ENCODE peak calls at places on chromosomes 4 and X, in seven cellular contexts. One of them, this sample, is unnamed.

GRCh38 chr4:3145251-3145908 is 70.9 kb downstream of the HTT start:
- DNase-seq in tibial nerve: no peak
- DNase-seq in cardiac muscle cell: peak; percentile 31
- DNase-seq in brain microvascular endothelial cell: no peak
- DNase-seq in thoracic aorta: no peak
- DNase-seq in left ventricle myocardium inferior: no peak
- DNase-seq in K562: no peak
- DNase-seq in this sample: no peak

GRCh38 chr4:153212755-153213154 is 8.5 kb downstream of the TRIM2 start:
- DNase-seq in tibial nerve: no peak
- DNase-seq in cardiac muscle cell: no peak
- DNase-seq in brain microvascular endothelial cell: no peak
- DNase-seq in thoracic aorta: no peak
- DNase-seq in left ventricle myocardium inferior: no peak
- DNase-seq in K562: no peak
- DNase-seq in this sample: no peak

GRCh38 chrX:69988955-69989394 is 60.8 kb downstream of the AWAT2 start:
- DNase-seq in tibial nerve: no peak
- DNase-seq in cardiac muscle cell: peak; percentile 80
- DNase-seq in brain microvascular endothelial cell: no peak
- DNase-seq in thoracic aorta: no peak
- DNase-seq in left ventricle myocardium inferior: peak; percentile 26
- DNase-seq in K562: no peak
- DNase-seq in this sample: peak; percentile 1

GRCh38 chrX:54482839-54483593 is 13.0 kb downstream of the FGD1 start:
- DNase-seq in tibial nerve: no peak
- DNase-seq in cardiac muscle cell: no peak
- DNase-seq in brain microvascular endothelial cell: no peak
- DNase-seq in thoracic aorta: no peak
- DNase-seq in left ventricle myocardium inferior: no peak
- DNase-seq in K562: no peak
- DNase-seq in this sample: no peak

GRCh38 chrX:2464677-2465166 is 36.1 kb downstream of the DHRSX start:
- DNase-seq in tibial nerve: no peak
- DNase-seq in cardiac muscle cell: no peak
- DNase-seq in brain microvascular endothelial cell: peak; percentile 35
- DNase-seq in thoracic aorta: no peak
- DNase-seq in left ventricle myocardium inferior: no peak
- DNase-seq in K562: peak; percentile 97
- DNase-seq in this sample: no peak

GRCh38 chrX:153725039-153725831 is 579 bp downstream of the ABCD1 start:
- DNase-seq in tibial nerve: no peak
- DNase-seq in cardiac muscle cell: no peak
- DNase-seq in brain microvascular endothelial cell: no peak
- DNase-seq in thoracic aorta: no peak
- DNase-seq in left ventricle myocardium inferior: no peak
- DNase-seq in K562: no peak
- DNase-seq in this sample: no peak

GRCh38 chrX:40064055-40064597 is 33.6 kb downstream of the BCOR start:
- DNase-seq in tibial nerve: no peak
- DNase-seq in cardiac muscle cell: no peak
- DNase-seq in brain microvascular endothelial cell: no peak
- DNase-seq in thoracic aorta: no peak
- DNase-seq in left ventricle myocardium inferior: no peak
- DNase-seq in K562: no peak
- DNase-seq in this sample: no peak

GRCh38 chrX:101287402-101287801 is 3.7 kb downstream of the TAF7L start:
- DNase-seq in tibial nerve: peak; percentile 43
- DNase-seq in cardiac muscle cell: peak; percentile 56
- DNase-seq in brain microvascular endothelial cell: peak; percentile 59
- DNase-seq in thoracic aorta: no peak
- DNase-seq in left ventricle myocardium inferior: no peak
- DNase-seq in K562: peak; percentile 49
- DNase-seq in this sample: no peak

GRCh38 chr4:155888171-155888570 is 15.3 kb upstream of the TDO2 start:
- DNase-seq in tibial nerve: no peak
- DNase-seq in cardiac muscle cell: no peak
- DNase-seq in brain microvascular endothelial cell: no peak
- DNase-seq in thoracic aorta: no peak
- DNase-seq in left ventricle myocardium inferior: no peak
- DNase-seq in K562: no peak
- DNase-seq in this sample: no peak

GRCh38 chr4:168781884-168782283 is 228.2 kb downstream of the CBR4 start:
- DNase-seq in tibial nerve: no peak
- DNase-seq in cardiac muscle cell: no peak
- DNase-seq in brain microvascular endothelial cell: no peak
- DNase-seq in thoracic aorta: no peak
- DNase-seq in left ventricle myocardium inferior: no peak
- DNase-seq in K562: no peak
- DNase-seq in this sample: no peak

GRCh38 chr4:8132400-8132799 is 26.2 kb downstream of the ABLIM2 start:
- DNase-seq in tibial nerve: no peak
- DNase-seq in cardiac muscle cell: no peak
- DNase-seq in brain microvascular endothelial cell: no peak
- DNase-seq in thoracic aorta: no peak
- DNase-seq in left ventricle myocardium inferior: no peak
- DNase-seq in K562: no peak
- DNase-seq in this sample: no peak

GRCh38 chr4:86132459-86132858 is 227.4 kb downstream of the MAPK10 start:
- DNase-seq in tibial nerve: no peak
- DNase-seq in cardiac muscle cell: no peak
- DNase-seq in brain microvascular endothelial cell: no peak
- DNase-seq in thoracic aorta: no peak
- DNase-seq in left ventricle myocardium inferior: no peak
- DNase-seq in K562: no peak
- DNase-seq in this sample: no peak

GRCh38 chr4:169275180-169275579 is 4.4 kb upstream of the SH3RF1 start:
- DNase-seq in tibial nerve: no peak
- DNase-seq in cardiac muscle cell: no peak
- DNase-seq in brain microvascular endothelial cell: no peak
- DNase-seq in thoracic aorta: no peak
- DNase-seq in left ventricle myocardium inferior: no peak
- DNase-seq in K562: no peak
- DNase-seq in this sample: no peak

GRCh38 chrX:48083212-48083611 is 11.8 kb upstream of the ZNF630 start:
- DNase-seq in tibial nerve: peak; percentile 31
- DNase-seq in cardiac muscle cell: peak; percentile 61
- DNase-seq in brain microvascular endothelial cell: peak; percentile 51
- DNase-seq in thoracic aorta: no peak
- DNase-seq in left ventricle myocardium inferior: peak; percentile 13
- DNase-seq in K562: peak; percentile 59
- DNase-seq in this sample: peak; percentile 68

GRCh38 chr4:7444731-7445130 is 10.0 kb upstream of the PSAPL1 start:
- DNase-seq in tibial nerve: no peak
- DNase-seq in cardiac muscle cell: no peak
- DNase-seq in brain microvascular endothelial cell: no peak
- DNase-seq in thoracic aorta: no peak
- DNase-seq in left ventricle myocardium inferior: no peak
- DNase-seq in K562: no peak
- DNase-seq in this sample: no peak

GRCh38 chr4:6892190-6892908 is 17.3 kb upstream of the TBC1D14 start:
- DNase-seq in tibial nerve: peak; percentile 23
- DNase-seq in cardiac muscle cell: peak; percentile 61
- DNase-seq in brain microvascular endothelial cell: peak; percentile 56
- DNase-seq in thoracic aorta: no peak
- DNase-seq in left ventricle myocardium inferior: peak; percentile 45
- DNase-seq in K562: peak; percentile 93
- DNase-seq in this sample: no peak

GRCh38 chr4:14188214-14188613 is 560.7 kb upstream of the BOD1L1 start:
- DNase-seq in tibial nerve: no peak
- DNase-seq in cardiac muscle cell: no peak
- DNase-seq in brain microvascular endothelial cell: no peak
- DNase-seq in thoracic aorta: no peak
- DNase-seq in left ventricle myocardium inferior: no peak
- DNase-seq in K562: no peak
- DNase-seq in this sample: no peak

GRCh38 chr4:129362685-129363274 is 266.8 kb downstream of the C4orf33 start:
- DNase-seq in tibial nerve: peak; percentile 74
- DNase-seq in cardiac muscle cell: peak; percentile 86
- DNase-seq in brain microvascular endothelial cell: peak; percentile 63
- DNase-seq in thoracic aorta: peak; percentile 3
- DNase-seq in left ventricle myocardium inferior: peak; percentile 16
- DNase-seq in K562: peak; percentile 73
- DNase-seq in this sample: peak; percentile 46

GRCh38 chrX:119292445-119292844 is 56.4 kb downstream of the PGRMC1 start:
- DNase-seq in tibial nerve: no peak
- DNase-seq in cardiac muscle cell: no peak
- DNase-seq in brain microvascular endothelial cell: no peak
- DNase-seq in thoracic aorta: no peak
- DNase-seq in left ventricle myocardium inferior: no peak
- DNase-seq in K562: no peak
- DNase-seq in this sample: no peak

GRCh38 chr4:48654015-48654664 is 125.9 kb downstream of the FRYL start:
- DNase-seq in tibial nerve: no peak
- DNase-seq in cardiac muscle cell: peak; percentile 32
- DNase-seq in brain microvascular endothelial cell: peak; percentile 20
- DNase-seq in thoracic aorta: no peak
- DNase-seq in left ventricle myocardium inferior: no peak
- DNase-seq in K562: no peak
- DNase-seq in this sample: no peak

GRCh38 chr4:5756271-5756670 is 45.3 kb downstream of the EVC start:
- DNase-seq in tibial nerve: no peak
- DNase-seq in cardiac muscle cell: no peak
- DNase-seq in brain microvascular endothelial cell: no peak
- DNase-seq in thoracic aorta: no peak
- DNase-seq in left ventricle myocardium inferior: no peak
- DNase-seq in K562: no peak
- DNase-seq in this sample: no peak

GRCh38 chr4:104966349-104967033 is 180.2 kb upstream of the TET2 start:
- DNase-seq in tibial nerve: peak; percentile 35
- DNase-seq in cardiac muscle cell: peak; percentile 25
- DNase-seq in brain microvascular endothelial cell: no peak
- DNase-seq in thoracic aorta: no peak
- DNase-seq in left ventricle myocardium inferior: no peak
- DNase-seq in K562: no peak
- DNase-seq in this sample: peak; percentile 19

GRCh38 chr4:173211222-173211621 is 42.6 kb downstream of the GALNT7 start:
- DNase-seq in tibial nerve: no peak
- DNase-seq in cardiac muscle cell: no peak
- DNase-seq in brain microvascular endothelial cell: no peak
- DNase-seq in thoracic aorta: no peak
- DNase-seq in left ventricle myocardium inferior: no peak
- DNase-seq in K562: no peak
- DNase-seq in this sample: no peak

DNA sequence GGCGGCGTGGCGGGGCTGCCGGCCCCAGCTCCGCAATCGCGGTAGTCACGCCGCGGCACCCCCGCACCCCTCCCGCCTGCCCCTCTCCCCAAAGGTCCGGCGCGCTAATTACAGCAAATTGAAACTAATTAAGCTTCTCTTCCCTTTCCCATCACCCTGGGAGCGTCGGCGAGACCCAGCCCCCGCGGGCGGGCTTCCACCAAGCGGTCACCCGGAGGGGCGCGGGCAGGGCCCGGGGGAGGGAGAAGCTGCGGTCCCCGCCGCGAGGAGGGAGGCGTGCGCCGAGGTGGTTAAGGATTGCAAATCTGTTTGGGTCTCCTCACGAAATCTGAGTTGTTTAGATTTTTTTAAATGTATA is 13.1 kb downstream of the ARX start:
- DNase-seq in tibial nerve: no peak
- DNase-seq in cardiac muscle cell: no peak
- DNase-seq in brain microvascular endothelial cell: no peak
- DNase-seq in thoracic aorta: no peak
- DNase-seq in left ventricle myocardium inferior: no peak
- DNase-seq in K562: no peak
- DNase-seq in this sample: no peak
- H3K27ac ChIP-seq in tibial nerve: no peak overlapping the region
- H3K27ac ChIP-seq in cardiac muscle cell: no peak overlapping the region
- H3K27ac ChIP-seq in brain microvascular endothelial cell: no peak overlapping the region
- H3K27ac ChIP-seq in thoracic aorta: no peak overlapping the region
- H3K27ac ChIP-seq in left ventricle myocardium inferior: no peak overlapping the region
- H3K27ac ChIP-seq in K562: no peak overlapping the region
- H3K27ac ChIP-seq in this sample: no peak overlapping the region

GRCh38 chr4:79851625-79852304 is 221.3 kb downstream of the ANTXR2 start:
- DNase-seq in tibial nerve: no peak
- DNase-seq in cardiac muscle cell: peak; percentile 64
- DNase-seq in brain microvascular endothelial cell: no peak
- DNase-seq in thoracic aorta: no peak
- DNase-seq in left ventricle myocardium inferior: no peak
- DNase-seq in K562: no peak
- DNase-seq in this sample: no peak
- TF ChIP-seq CTCF in tibial nerve: no peak
- TF ChIP-seq CTCF in cardiac muscle cell: no peak
- TF ChIP-seq CTCF in brain microvascular endothelial cell: no peak
- TF ChIP-seq CTCF in thoracic aorta: no peak
- TF ChIP-seq CTCF in left ventricle myocardium inferior: no peak
- TF ChIP-seq CTCF in K562: no peak
- TF ChIP-seq CTCF in this sample: no peak

DNA sequence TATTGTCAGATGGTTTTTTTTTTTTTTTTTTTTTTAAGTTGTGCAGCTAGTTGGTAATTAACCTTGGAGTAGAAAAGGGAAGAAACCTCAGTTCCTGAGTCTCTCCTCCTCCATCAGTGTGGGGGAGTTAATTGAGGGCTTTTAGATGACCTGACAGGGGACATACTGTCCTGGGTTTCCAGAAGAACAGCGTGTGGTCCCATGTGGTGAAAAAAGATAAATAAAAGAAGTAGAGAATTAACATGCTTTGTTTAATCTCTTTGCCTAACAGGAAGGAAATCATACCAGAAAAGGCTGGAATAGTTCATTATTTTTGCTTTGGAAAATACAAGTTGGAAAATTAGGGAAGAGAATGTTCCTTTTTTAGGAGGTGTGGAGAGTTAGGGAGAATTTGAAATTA is 123.8 kb downstream of the ARHGAP10 start:
- DNase-seq in tibial nerve: peak; percentile 59
- DNase-seq in cardiac muscle cell: no peak
- DNase-seq in brain microvascular endothelial cell: no peak
- DNase-seq in thoracic aorta: no peak
- DNase-seq in left ventricle myocardium inferior: no peak
- DNase-seq in K562: no peak
- DNase-seq in this sample: no peak
- H3K27ac ChIP-seq in tibial nerve: peak overlapping the region; percentile 87
- H3K27ac ChIP-seq in cardiac muscle cell: no peak overlapping the region
- H3K27ac ChIP-seq in brain microvascular endothelial cell: no peak overlapping the region
- H3K27ac ChIP-seq in thoracic aorta: peak overlapping the region; percentile 63
- H3K27ac ChIP-seq in left ventricle myocardium inferior: peak overlapping the region; percentile 77
- H3K27ac ChIP-seq in K562: no peak overlapping the region
- H3K27ac ChIP-seq in this sample: no peak overlapping the region

GRCh38 chr4:127126718-127127117 is 506.0 kb upstream of the INTU start:
- DNase-seq in tibial nerve: no peak
- DNase-seq in cardiac muscle cell: no peak
- DNase-seq in brain microvascular endothelial cell: no peak
- DNase-seq in thoracic aorta: no peak
- DNase-seq in left ventricle myocardium inferior: no peak
- DNase-seq in K562: no peak
- DNase-seq in this sample: no peak

GRCh38 chr4:127120706-127121105 is 512.1 kb upstream of the INTU start:
- DNase-seq in tibial nerve: no peak
- DNase-seq in cardiac muscle cell: no peak
- DNase-seq in brain microvascular endothelial cell: no peak
- DNase-seq in thoracic aorta: no peak
- DNase-seq in left ventricle myocardium inferior: no peak
- DNase-seq in K562: no peak
- DNase-seq in this sample: no peak

DNA sequence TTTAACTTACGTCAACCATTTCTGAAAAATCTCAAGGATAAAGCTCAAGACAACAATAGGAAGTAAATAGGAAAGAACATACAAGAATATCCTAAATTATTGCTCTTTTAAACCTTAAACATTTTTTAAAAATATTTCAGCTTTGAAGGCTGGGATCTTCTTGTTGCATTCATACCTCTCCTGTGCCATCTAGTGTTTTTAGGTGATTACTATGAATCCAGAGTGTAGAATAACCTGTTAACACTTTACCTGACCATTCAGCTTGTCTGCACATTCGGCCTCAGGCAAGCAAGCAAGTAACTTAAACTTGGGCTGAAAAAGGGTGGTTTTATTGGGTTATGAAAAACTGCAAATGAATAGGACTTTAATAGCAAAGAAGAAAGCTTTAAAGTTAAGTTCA is 507.8 kb upstream of the INTU start:
- DNase-seq in tibial nerve: no peak
- DNase-seq in cardiac muscle cell: peak; percentile 22
- DNase-seq in brain microvascular endothelial cell: no peak
- DNase-seq in thoracic aorta: no peak
- DNase-seq in left ventricle myocardium inferior: no peak
- DNase-seq in K562: peak; percentile 11
- DNase-seq in this sample: no peak
- TF ChIP-seq CTCF in tibial nerve: no peak
- TF ChIP-seq CTCF in cardiac muscle cell: no peak
- TF ChIP-seq CTCF in brain microvascular endothelial cell: peak; percentile 41
- TF ChIP-seq CTCF in thoracic aorta: no peak
- TF ChIP-seq CTCF in left ventricle myocardium inferior: peak; percentile 31
- TF ChIP-seq CTCF in K562: peak; percentile 15
- TF ChIP-seq CTCF in this sample: no peak

This sample was measured in RWPE1.